ENCODE peak calls at places on chromosomes 2 and 18, in eight cellular contexts. One of them, this sample, is unnamed. For H3K4me1, the result is how much of the 10 kb centered on the place peaks cover.

GRCh38 chr2:237304763-237305514 is 109.0 kb downstream of the COL6A3 start:
- DNase-seq in heart left ventricle: no peak
- DNase-seq in stomach: no peak
- DNase-seq in esophagus muscularis mucosa: no peak
- DNase-seq in vagina: no peak
- DNase-seq in IMR-90: peak
- DNase-seq in sigmoid colon: no peak
- DNase-seq in thyroid gland: no peak
- DNase-seq in this sample: no peak

GRCh38 chr18:34742761-34743366 is 32.8 kb downstream of the DTNA start:
- DNase-seq in heart left ventricle: no peak
- DNase-seq in stomach: no peak
- DNase-seq in esophagus muscularis mucosa: no peak
- DNase-seq in vagina: no peak
- DNase-seq in IMR-90: no peak
- DNase-seq in sigmoid colon: peak
- DNase-seq in thyroid gland: no peak
- DNase-seq in this sample: no peak

GRCh38 chr18:57004366-57005121 is 142.3 kb upstream of the BOD1L2 start:
- DNase-seq in heart left ventricle: no peak
- DNase-seq in stomach: no peak
- DNase-seq in esophagus muscularis mucosa: no peak
- DNase-seq in vagina: no peak
- DNase-seq in IMR-90: peak
- DNase-seq in sigmoid colon: no peak
- DNase-seq in thyroid gland: no peak
- DNase-seq in this sample: no peak

GRCh38 chr18:58785171-58785805 is 79.4 kb upstream of the ZNF532 start:
- DNase-seq in heart left ventricle: no peak
- DNase-seq in stomach: peak
- DNase-seq in esophagus muscularis mucosa: no peak
- DNase-seq in vagina: no peak
- DNase-seq in IMR-90: peak
- DNase-seq in sigmoid colon: no peak
- DNase-seq in thyroid gland: no peak
- DNase-seq in this sample: no peak

GRCh38 chr18:72799106-72799505 is 68.7 kb downstream of the NETO1 start:
- DNase-seq in heart left ventricle: no peak
- DNase-seq in stomach: no peak
- DNase-seq in esophagus muscularis mucosa: no peak
- DNase-seq in vagina: no peak
- DNase-seq in IMR-90: no peak
- DNase-seq in sigmoid colon: no peak
- DNase-seq in thyroid gland: no peak
- DNase-seq in this sample: no peak

GRCh38 chr18:73124165-73124564 is 256.4 kb upstream of the NETO1 start:
- DNase-seq in heart left ventricle: no peak
- DNase-seq in stomach: no peak
- DNase-seq in esophagus muscularis mucosa: no peak
- DNase-seq in vagina: no peak
- DNase-seq in IMR-90: peak
- DNase-seq in sigmoid colon: no peak
- DNase-seq in thyroid gland: no peak
- DNase-seq in this sample: no peak

GRCh38 chr18:26471027-26471426 is 77.3 kb downstream of the KCTD1 start:
- DNase-seq in heart left ventricle: no peak
- DNase-seq in stomach: no peak
- DNase-seq in esophagus muscularis mucosa: no peak
- DNase-seq in vagina: no peak
- DNase-seq in IMR-90: peak
- DNase-seq in sigmoid colon: no peak
- DNase-seq in thyroid gland: no peak
- DNase-seq in this sample: no peak

GRCh38 chr18:68387246-68387645 is 327.7 kb downstream of the TMX3 start:
- DNase-seq in heart left ventricle: no peak
- DNase-seq in stomach: no peak
- DNase-seq in esophagus muscularis mucosa: no peak
- DNase-seq in vagina: no peak
- DNase-seq in IMR-90: peak
- DNase-seq in sigmoid colon: no peak
- DNase-seq in thyroid gland: no peak
- DNase-seq in this sample: no peak

GRCh38 chr2:197431858-197432257 is 3.0 kb downstream of the SF3B1 start:
- DNase-seq in heart left ventricle: no peak
- DNase-seq in stomach: no peak
- DNase-seq in esophagus muscularis mucosa: no peak
- DNase-seq in vagina: no peak
- DNase-seq in IMR-90: no peak
- DNase-seq in sigmoid colon: no peak
- DNase-seq in thyroid gland: no peak
- DNase-seq in this sample: no peak

GRCh38 chr2:197435598-197436435 is 989 bp upstream of the SF3B1 start:
- DNase-seq in heart left ventricle: no peak
- DNase-seq in stomach: no peak
- DNase-seq in esophagus muscularis mucosa: no peak
- DNase-seq in vagina: no peak
- DNase-seq in IMR-90: no peak
- DNase-seq in sigmoid colon: no peak
- DNase-seq in thyroid gland: no peak
- DNase-seq in this sample: no peak

GRCh38 chr2:197433770-197434438 is 924 bp downstream of the SF3B1 start:
- DNase-seq in heart left ventricle: no peak
- DNase-seq in stomach: no peak
- DNase-seq in esophagus muscularis mucosa: no peak
- DNase-seq in vagina: no peak
- DNase-seq in IMR-90: peak
- DNase-seq in sigmoid colon: no peak
- DNase-seq in thyroid gland: no peak
- DNase-seq in this sample: no peak

GRCh38 chr2:197437380-197437779 is 2.6 kb upstream of the SF3B1 start:
- DNase-seq in heart left ventricle: no peak
- DNase-seq in stomach: no peak
- DNase-seq in esophagus muscularis mucosa: no peak
- DNase-seq in vagina: no peak
- DNase-seq in IMR-90: no peak
- DNase-seq in sigmoid colon: no peak
- DNase-seq in thyroid gland: no peak
- DNase-seq in this sample: no peak

DNA sequence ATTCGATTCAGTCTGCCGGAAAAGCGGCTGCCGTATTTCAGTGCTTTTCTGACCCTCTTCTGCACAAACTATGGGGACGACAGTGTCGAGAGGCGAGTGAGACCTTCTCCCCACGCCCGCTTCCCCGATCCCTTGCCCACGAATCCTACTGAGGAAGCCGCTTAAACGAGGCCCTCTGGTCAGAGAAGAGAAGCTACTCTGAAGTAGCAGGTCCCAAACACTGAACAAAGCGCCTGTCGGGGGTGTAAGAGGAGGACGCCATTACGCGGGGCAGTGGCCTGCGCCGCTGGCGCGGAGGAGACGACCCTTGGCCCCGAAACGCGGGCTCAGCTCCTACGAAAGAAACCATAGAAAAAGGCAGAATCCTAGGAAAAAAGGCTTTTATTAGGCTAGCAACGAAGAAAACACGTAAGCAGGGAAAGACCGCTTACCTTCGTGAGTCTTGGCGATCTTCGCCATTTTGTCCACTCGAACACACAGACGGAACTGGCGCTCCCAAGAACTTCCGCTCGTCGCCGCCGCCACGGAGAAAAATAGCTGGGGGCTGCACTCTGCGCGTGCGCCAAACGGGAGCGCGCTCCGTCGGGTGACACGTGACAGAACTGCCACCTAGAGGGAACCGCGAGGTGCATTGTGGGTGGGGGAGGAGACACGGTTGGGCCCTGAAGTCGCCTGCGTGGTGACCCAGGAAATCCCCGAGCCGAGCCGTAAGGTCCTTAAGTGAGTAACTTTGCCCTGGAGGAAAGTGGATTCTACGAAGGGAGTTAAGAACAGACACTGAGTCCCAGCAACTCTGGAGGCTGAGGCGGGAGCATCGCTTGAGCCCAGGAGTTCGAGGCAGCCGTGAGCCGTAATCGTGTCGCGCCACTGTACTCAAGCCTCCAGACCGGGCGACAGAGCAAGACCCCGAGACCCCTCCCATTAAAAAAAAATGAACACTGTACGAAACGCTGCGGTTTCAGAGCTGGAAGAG is at the start of gene SF3B1:
- DNase-seq in heart left ventricle: peak
- DNase-seq in stomach: peak
- DNase-seq in esophagus muscularis mucosa: peak
- DNase-seq in vagina: peak
- DNase-seq in IMR-90: peak
- DNase-seq in sigmoid colon: peak
- DNase-seq in thyroid gland: peak
- DNase-seq in this sample: peak
- TF ChIP-seq POLR2A in heart left ventricle: peak
- TF ChIP-seq POLR2A in stomach: no peak
- TF ChIP-seq POLR2A in esophagus muscularis mucosa: peak
- TF ChIP-seq POLR2A in vagina: peak
- TF ChIP-seq POLR2A in IMR-90: peak
- TF ChIP-seq POLR2A in sigmoid colon: peak
- TF ChIP-seq POLR2A in thyroid gland: peak
- TF ChIP-seq POLR2A in this sample: peak

GRCh38 chr2:196220671-196221070 is 49.3 kb upstream of the STK17B start:
- DNase-seq in heart left ventricle: no peak
- DNase-seq in stomach: no peak
- DNase-seq in esophagus muscularis mucosa: no peak
- DNase-seq in vagina: no peak
- DNase-seq in IMR-90: no peak
- DNase-seq in sigmoid colon: no peak
- DNase-seq in thyroid gland: no peak
- DNase-seq in this sample: no peak
- H3K4me1 ChIP-seq in heart left ventricle: under half
- H3K4me1 ChIP-seq in stomach: under half
- H3K4me1 ChIP-seq in esophagus muscularis mucosa: under half
- H3K4me1 ChIP-seq in vagina: under half
- H3K4me1 ChIP-seq in IMR-90: under half
- H3K4me1 ChIP-seq in sigmoid colon: under half
- H3K4me1 ChIP-seq in thyroid gland: under half
- H3K4me1 ChIP-seq in this sample: under half

GRCh38 chr2:241352227-241352626 is 3.9 kb upstream of the FARP2 start:
- DNase-seq in heart left ventricle: no peak
- DNase-seq in stomach: no peak
- DNase-seq in esophagus muscularis mucosa: no peak
- DNase-seq in vagina: no peak
- DNase-seq in IMR-90: no peak
- DNase-seq in sigmoid colon: no peak
- DNase-seq in thyroid gland: no peak
- DNase-seq in this sample: no peak

GRCh38 chr2:241356871-241357260 is 781 bp downstream of the FARP2 start:
- DNase-seq in heart left ventricle: no peak
- DNase-seq in stomach: no peak
- DNase-seq in esophagus muscularis mucosa: no peak
- DNase-seq in vagina: no peak
- DNase-seq in IMR-90: no peak
- DNase-seq in sigmoid colon: no peak
- DNase-seq in thyroid gland: no peak
- DNase-seq in this sample: no peak

GRCh38 chr2:241355983-241356870 is at the start of gene FARP2:
- DNase-seq in heart left ventricle: peak
- DNase-seq in stomach: peak
- DNase-seq in esophagus muscularis mucosa: peak
- DNase-seq in vagina: no peak
- DNase-seq in IMR-90: peak
- DNase-seq in sigmoid colon: peak
- DNase-seq in thyroid gland: peak
- DNase-seq in this sample: peak

GRCh38 chr2:241357531-241357930 is 1.4 kb downstream of the FARP2 start:
- DNase-seq in heart left ventricle: no peak
- DNase-seq in stomach: no peak
- DNase-seq in esophagus muscularis mucosa: no peak
- DNase-seq in vagina: no peak
- DNase-seq in IMR-90: no peak
- DNase-seq in sigmoid colon: no peak
- DNase-seq in thyroid gland: no peak
- DNase-seq in this sample: no peak

DNA sequence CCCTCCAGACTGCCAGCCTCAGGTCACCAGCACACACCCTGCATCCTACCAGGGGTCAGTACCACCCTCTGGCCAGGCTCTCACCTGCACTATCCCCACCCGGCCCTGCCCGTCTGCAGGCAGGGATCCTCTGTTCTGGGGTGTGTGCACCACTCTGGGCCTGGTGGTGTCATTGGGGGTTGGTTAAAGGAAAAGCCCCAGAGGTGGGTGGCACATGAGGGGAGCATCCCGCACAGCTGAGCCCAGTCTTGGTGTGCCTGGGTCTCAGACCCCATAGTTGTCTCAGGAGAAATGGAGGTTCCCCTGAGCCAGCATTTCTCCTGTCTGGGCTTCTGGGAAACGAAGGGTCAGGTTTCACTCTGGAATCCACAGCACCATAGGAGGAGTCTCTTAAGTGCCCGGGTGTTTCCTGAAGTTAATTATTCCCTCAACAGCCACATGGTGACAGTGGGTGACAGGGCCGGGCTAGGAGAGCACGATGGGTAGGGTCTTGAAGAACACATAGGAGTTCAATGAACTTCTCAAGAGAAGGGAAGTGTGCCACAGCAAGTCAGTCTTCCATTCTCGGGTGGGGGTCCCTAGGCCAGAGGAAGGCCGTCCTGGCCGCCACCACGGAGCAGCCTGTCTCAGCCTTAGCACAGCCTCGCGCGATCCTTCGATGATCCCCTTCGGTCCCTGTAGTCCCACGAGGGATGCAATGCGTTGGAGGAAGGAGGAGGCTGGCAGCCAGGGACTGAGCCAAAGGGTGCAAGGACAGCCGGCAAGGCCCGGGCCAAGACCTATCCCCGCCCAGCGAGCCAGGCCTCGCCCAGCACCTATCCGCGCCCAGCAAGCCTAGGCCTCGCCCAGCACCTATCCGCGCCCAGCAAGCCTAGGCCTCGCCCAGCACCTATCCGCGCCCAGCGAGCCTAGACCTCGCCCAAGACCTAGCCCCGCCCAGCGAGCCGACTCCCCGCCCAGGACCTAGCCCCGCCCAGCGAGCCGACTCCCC is 1.1 kb upstream of the FARP2 start:
- DNase-seq in heart left ventricle: peak
- DNase-seq in stomach: peak
- DNase-seq in esophagus muscularis mucosa: no peak
- DNase-seq in vagina: no peak
- DNase-seq in IMR-90: peak
- DNase-seq in sigmoid colon: peak
- DNase-seq in thyroid gland: peak
- DNase-seq in this sample: peak
- TF ChIP-seq POLR2A in heart left ventricle: no peak
- TF ChIP-seq POLR2A in stomach: no peak
- TF ChIP-seq POLR2A in esophagus muscularis mucosa: no peak
- TF ChIP-seq POLR2A in vagina: no peak
- TF ChIP-seq POLR2A in IMR-90: no peak
- TF ChIP-seq POLR2A in sigmoid colon: no peak
- TF ChIP-seq POLR2A in thyroid gland: no peak
- TF ChIP-seq POLR2A in this sample: peak

DNA sequence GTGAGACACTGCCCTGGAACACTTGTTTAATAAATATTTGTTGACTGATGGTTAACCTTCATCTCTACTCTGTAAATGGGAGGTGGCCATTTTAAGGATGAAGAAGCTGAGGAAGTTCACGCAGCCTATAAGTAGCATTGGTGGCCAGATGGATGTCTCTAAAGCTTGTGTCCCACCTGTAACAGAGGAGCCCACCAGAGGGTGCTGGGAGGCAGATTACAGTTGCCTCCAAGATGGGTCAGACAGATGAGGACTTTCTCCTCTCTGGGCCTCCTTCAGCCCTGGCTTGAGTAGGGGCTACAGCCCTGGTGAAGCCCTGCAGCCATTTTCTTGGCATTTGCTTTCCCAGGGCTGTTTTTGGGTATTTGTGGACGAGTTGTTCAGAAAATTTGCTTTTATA is 45.0 kb upstream of the MCFD2 start:
- DNase-seq in heart left ventricle: no peak
- DNase-seq in stomach: no peak
- DNase-seq in esophagus muscularis mucosa: no peak
- DNase-seq in vagina: no peak
- DNase-seq in IMR-90: no peak
- DNase-seq in sigmoid colon: no peak
- DNase-seq in thyroid gland: no peak
- DNase-seq in this sample: no peak
- H3K4me1 ChIP-seq in heart left ventricle: under half
- H3K4me1 ChIP-seq in stomach: under half
- H3K4me1 ChIP-seq in esophagus muscularis mucosa: under half
- H3K4me1 ChIP-seq in vagina: under half
- H3K4me1 ChIP-seq in IMR-90: under half
- H3K4me1 ChIP-seq in sigmoid colon: under half
- H3K4me1 ChIP-seq in thyroid gland: half or more
- H3K4me1 ChIP-seq in this sample: under half